ENCODE peak calls at places on chromosome 1, in four cellular contexts. K is esophagus muscularis mucosa, J is OCI-LY7, W is brain microvascular endothelial cell. T is an unnamed sample.

GRCh38 chr1:2044510-2045319 is 5.5 kb upstream of the PRKCZ start:
- DNase-seq in K (no peak), J (peak; percentile 59), W (peak; percentile 16), T (peak; percentile 69)

GRCh38 chr1:193634470-193634869 is 448.1 kb upstream of the B3GALT2 start:
- DNase-seq in K (no peak), J (no peak), W (no peak), T (no peak)

GRCh38 chr1:212234431-212235298 is 50.5 kb upstream of the PPP2R5A start:
- DNase-seq in K (no peak), J (no peak), W (peak; percentile 93), T (no peak)

GRCh38 chr1:203077367-203077766 is 8.4 kb downstream of the MYOG start:
- DNase-seq in K (no peak), J (no peak), W (no peak), T (no peak)

GRCh38 chr1:211577277-211577825 is 1.6 kb downstream of the SLC30A1 start:
- DNase-seq in K (no peak), J (no peak), W (no peak), T (no peak)

GRCh38 chr1:85612704-85613361 is 32.3 kb downstream of the CCN1 start:
- DNase-seq in K (no peak), J (no peak), W (peak; percentile 94), T (no peak)

GRCh38 chr1:110235839-110236682 is 25.9 kb downstream of the KCNC4 start:
- DNase-seq in K (no peak), J (no peak), W (peak; percentile 45), T (no peak)

GRCh38 chr1:1922782-1923680 is 4.0 kb upstream of the TMEM52 start:
- DNase-seq in K (no peak), J (no peak), W (no peak), T (no peak)

GRCh38 chr1:200247513-200247912 is 162.3 kb downstream of the ZNF281 start:
- DNase-seq in K (no peak), J (no peak), W (no peak), T (no peak)

GRCh38 chr1:223142795-223143759 is at the start of gene TLR5:
- DNase-seq in K (peak; percentile 96), J (peak; percentile 78), W (peak; percentile 29), T (peak; percentile 87)

GRCh38 chr1:32681501-32681900 is 21.1 kb downstream of the SYNC start:
- DNase-seq in K (no peak), J (no peak), W (no peak), T (no peak)

GRCh38 chr1:27007909-27008582 is 4.6 kb downstream of the TENT5B start:
- DNase-seq in K (no peak), J (no peak), W (no peak), T (no peak)

GRCh38 chr1:27009601-27010197 is 3.0 kb downstream of the TENT5B start:
- DNase-seq in K (no peak), J (no peak), W (no peak), T (no peak)

GRCh38 chr1:81604982-81605381 is 195.8 kb upstream of the ADGRL2 start:
- DNase-seq in K (no peak), J (no peak), W (no peak), T (no peak)

GRCh38 chr1:20477355-20478071 is 8.5 kb downstream of the CAMK2N1 start:
- DNase-seq in K (no peak), J (no peak), W (no peak), T (no peak)

GRCh38 chr1:27598902-27599528 is 4.9 kb downstream of the AHDC1 start:
- DNase-seq in K (no peak), J (peak; percentile 45), W (peak; percentile 67), T (no peak)

GRCh38 chr1:20361805-20362381 is 71.2 kb downstream of the VWA5B1 start:
- DNase-seq in K (no peak), J (peak; percentile 65), W (peak; percentile 37), T (no peak)

GRCh38 chr1:40078512-40079333 is 18.3 kb downstream of the PPT1 start:
- DNase-seq in K (no peak), J (peak; percentile 70), W (peak; percentile 69), T (peak; percentile 28)

GRCh38 chr1:15106608-15107007 is 46.9 kb upstream of the TMEM51 start:
- DNase-seq in K (no peak), J (no peak), W (peak; percentile 18), T (no peak)

GRCh38 chr1:236921610-236922009 is 82.6 kb downstream of the MT1HL1 start:
- DNase-seq in K (no peak), J (no peak), W (no peak), T (no peak)

GRCh38 chr1:162779043-162779442 is 11.5 kb upstream of the HSD17B7 start:
- DNase-seq in K (no peak), J (no peak), W (no peak), T (no peak)

GRCh38 chr1:213371769-213372619 is 321.0 kb downstream of the RPS6KC1 start:
- DNase-seq in K (no peak), J (no peak), W (no peak), T (no peak)

GRCh38 chr1:37999434-38000232 is 5.7 kb downstream of the FHL3 start:
- DNase-seq in K (no peak), J (no peak), W (peak; percentile 80), T (no peak)

GRCh38 chr1:55289614-55290013 is 74.5 kb upstream of the USP24 start:
- DNase-seq in K (no peak), J (no peak), W (no peak), T (no peak)

GRCh38 chr1:201229771-201230635 is 39.4 kb downstream of the IGFN1 start:
- DNase-seq in K (peak; percentile 80), J (no peak), W (peak; percentile 41), T (no peak)

GRCh38 chr1:177983087-177983823 is 13.4 kb upstream of the SEC16B start:
- DNase-seq in K (no peak), J (no peak), W (no peak), T (no peak)

GRCh38 chr1:88060112-88060673 is 623.9 kb upstream of the PKN2 start:
- DNase-seq in K (no peak), J (no peak), W (no peak), T (no peak)

GRCh38 chr1:28602536-28603439 is 10.7 kb downstream of the RAB42 start:
- DNase-seq in K (no peak), J (peak; percentile 68), W (peak; percentile 75), T (no peak)

GRCh38 chr1:2070800-2071530 is 20.8 kb downstream of the PRKCZ start:
- DNase-seq in K (no peak), J (no peak), W (no peak), T (no peak)

GRCh38 chr1:17596651-17597509 is 57.4 kb downstream of the ARHGEF10L start:
- DNase-seq in K (no peak), J (no peak), W (no peak), T (no peak)

GRCh38 chr1:218459878-218460277 is 114.7 kb downstream of the TGFB2 start:
- DNase-seq in K (no peak), J (no peak), W (peak; percentile 90), T (no peak)

GRCh38 chr1:41109316-41110263 is 88.1 kb upstream of the SLFNL1 start:
- DNase-seq in K (peak; percentile 93), J (no peak), W (peak; percentile 92), T (no peak)

GRCh38 chr1:23083714-23084480 is 64.6 kb downstream of the KDM1A start:
- DNase-seq in K (no peak), J (no peak), W (no peak), T (no peak)

GRCh38 chr1:229812693-229813092 is 186.6 kb downstream of the URB2 start:
- DNase-seq in K (no peak), J (no peak), W (no peak), T (no peak)

GRCh38 chr1:156703336-156703735 is 2.0 kb downstream of the CRABP2 start:
- DNase-seq in K (no peak), J (no peak), W (no peak), T (no peak)
- H3K4me3 ChIP-seq in K (no peak overlapping the region), J (no peak overlapping the region), W (no peak overlapping the region), T (no peak overlapping the region)

DNA sequence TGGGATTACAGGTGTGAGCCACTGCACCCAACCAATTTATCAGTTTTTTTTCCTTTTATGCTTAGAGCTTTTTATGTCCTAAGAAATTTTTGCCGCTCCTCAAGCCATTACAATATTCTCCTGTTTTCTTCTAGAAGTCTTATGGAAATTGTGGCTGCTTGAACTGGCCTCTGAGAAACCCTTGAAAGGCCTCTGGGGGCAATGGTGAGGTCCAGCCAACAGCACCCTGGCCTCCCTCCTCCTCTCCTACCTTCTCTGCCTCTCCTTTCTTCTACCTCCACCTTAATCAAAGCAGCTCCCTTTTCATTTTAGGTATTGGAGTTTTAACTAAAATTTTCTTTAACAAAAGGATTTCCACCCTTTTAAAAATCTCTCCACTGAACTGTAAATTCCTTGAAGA is 24.5 kb upstream of the RGS16 start:
- DNase-seq in K (no peak), J (no peak), W (no peak), T (no peak)
- TF ChIP-seq CTCF in K (no peak), J (no peak), W (no peak), T (no peak)

GRCh38 chr1:65688848-65689247 is 103.8 kb upstream of the PDE4B start:
- DNase-seq in K (no peak), J (no peak), W (no peak), T (no peak)

GRCh38 chr1:65688215-65688566 is 104.5 kb upstream of the PDE4B start:
- DNase-seq in K (no peak), J (no peak), W (no peak), T (no peak)

GRCh38 chr1:65691962-65692361 is 100.7 kb upstream of the PDE4B start:
- DNase-seq in K (no peak), J (no peak), W (no peak), T (no peak)

GRCh38 chr1:65694126-65694525 is 98.6 kb upstream of the PDE4B start:
- DNase-seq in K (no peak), J (no peak), W (no peak), T (no peak)

GRCh38 chr1:65691152-65691900 is 101.4 kb upstream of the PDE4B start:
- DNase-seq in K (no peak), J (no peak), W (no peak), T (no peak)
- H3K36me3 ChIP-seq in K (no peaks in the 10 kb centered on the region), J (no peaks in the 10 kb centered on the region), W (no peaks in the 10 kb centered on the region), T (no peaks in the 10 kb centered on the region)

GRCh38 chr1:217133958-217134856 is 411.0 kb upstream of the ESRRG start:
- DNase-seq in K (no peak), J (no peak), W (no peak), T (no peak)
- H3K4me3 ChIP-seq in K (peak overlapping the region; percentile 61), J (no peak overlapping the region), W (peak overlapping the region; percentile 47), T (no peak overlapping the region)